ENCODE peak calls at places on chromosomes 5 and 9, in eight cellular contexts. One of them, this sample, is unnamed.

GRCh38 chr5:135434591-135435466 is 12.3 kb downstream of the DCANP1 start:
- DNase-seq in CD4-positive, CD25-positive, alpha-beta regulatory T cell: no peak
- DNase-seq in AG09319: no peak
- DNase-seq in KBM-7: no peak
- DNase-seq in fibroblast of the conjunctiva: no peak
- DNase-seq in OCI-LY7: no peak
- DNase-seq in Karpas-422: no peak
- DNase-seq in T-cell: no peak
- DNase-seq in this sample: no peak

GRCh38 chr9:33375238-33375840 is 27.0 kb downstream of the AQP7 start:
- DNase-seq in T-cell: peak
- DNase-seq in Karpas-422: no peak
- DNase-seq in fibroblast of the conjunctiva: no peak
- DNase-seq in AG09319: no peak
- DNase-seq in OCI-LY7: no peak
- DNase-seq in CD4-positive, CD25-positive, alpha-beta regulatory T cell: no peak
- DNase-seq in KBM-7: no peak
- DNase-seq in this sample: no peak

GRCh38 chr5:175582697-175583096 is 75.2 kb upstream of the HRH2 start:
- DNase-seq in T-cell: no peak
- DNase-seq in CD4-positive, CD25-positive, alpha-beta regulatory T cell: no peak
- DNase-seq in fibroblast of the conjunctiva: no peak
- DNase-seq in OCI-LY7: no peak
- DNase-seq in KBM-7: no peak
- DNase-seq in AG09319: no peak
- DNase-seq in Karpas-422: no peak
- DNase-seq in this sample: no peak

GRCh38 chr9:128764361-128764760 is 7.4 kb downstream of the ZER1 start:
- DNase-seq in T-cell: no peak
- DNase-seq in OCI-LY7: peak
- DNase-seq in CD4-positive, CD25-positive, alpha-beta regulatory T cell: no peak
- DNase-seq in AG09319: no peak
- DNase-seq in KBM-7: peak
- DNase-seq in Karpas-422: peak
- DNase-seq in fibroblast of the conjunctiva: no peak
- DNase-seq in this sample: no peak

GRCh38 chr9:116151966-116152381 is 1.6 kb upstream of the PAPPA start:
- DNase-seq in CD4-positive, CD25-positive, alpha-beta regulatory T cell: no peak
- DNase-seq in KBM-7: no peak
- DNase-seq in Karpas-422: no peak
- DNase-seq in OCI-LY7: no peak
- DNase-seq in T-cell: no peak
- DNase-seq in AG09319: no peak
- DNase-seq in fibroblast of the conjunctiva: peak
- DNase-seq in this sample: no peak

GRCh38 chr5:89277791-89278190 is 394.8 kb upstream of the MEF2C start:
- DNase-seq in CD4-positive, CD25-positive, alpha-beta regulatory T cell: no peak
- DNase-seq in T-cell: no peak
- DNase-seq in Karpas-422: no peak
- DNase-seq in KBM-7: no peak
- DNase-seq in OCI-LY7: no peak
- DNase-seq in fibroblast of the conjunctiva: no peak
- DNase-seq in AG09319: no peak
- DNase-seq in this sample: no peak

GRCh38 chr5:33761139-33761538 is 130.7 kb downstream of the ADAMTS12 start:
- DNase-seq in fibroblast of the conjunctiva: no peak
- DNase-seq in AG09319: no peak
- DNase-seq in CD4-positive, CD25-positive, alpha-beta regulatory T cell: no peak
- DNase-seq in T-cell: no peak
- DNase-seq in KBM-7: no peak
- DNase-seq in OCI-LY7: no peak
- DNase-seq in Karpas-422: no peak
- DNase-seq in this sample: no peak

GRCh38 chr5:32308951-32309350 is 3.8 kb downstream of the MTMR12 start:
- DNase-seq in fibroblast of the conjunctiva: no peak
- DNase-seq in OCI-LY7: no peak
- DNase-seq in CD4-positive, CD25-positive, alpha-beta regulatory T cell: no peak
- DNase-seq in KBM-7: no peak
- DNase-seq in T-cell: no peak
- DNase-seq in AG09319: no peak
- DNase-seq in Karpas-422: no peak
- DNase-seq in this sample: no peak

GRCh38 chr5:5409151-5409810 is 13.2 kb upstream of the ICE1 start:
- DNase-seq in AG09319: no peak
- DNase-seq in T-cell: no peak
- DNase-seq in Karpas-422: no peak
- DNase-seq in OCI-LY7: peak
- DNase-seq in fibroblast of the conjunctiva: no peak
- DNase-seq in KBM-7: peak
- DNase-seq in CD4-positive, CD25-positive, alpha-beta regulatory T cell: peak
- DNase-seq in this sample: no peak

GRCh38 chr5:124997186-124997893 is 250.9 kb upstream of the ZNF608 start:
- DNase-seq in OCI-LY7: no peak
- DNase-seq in CD4-positive, CD25-positive, alpha-beta regulatory T cell: no peak
- DNase-seq in T-cell: no peak
- DNase-seq in Karpas-422: no peak
- DNase-seq in AG09319: no peak
- DNase-seq in KBM-7: no peak
- DNase-seq in fibroblast of the conjunctiva: no peak
- DNase-seq in this sample: no peak

GRCh38 chr5:173307695-173308094 is 20.5 kb downstream of the STC2 start:
- DNase-seq in T-cell: no peak
- DNase-seq in AG09319: no peak
- DNase-seq in Karpas-422: no peak
- DNase-seq in fibroblast of the conjunctiva: no peak
- DNase-seq in KBM-7: no peak
- DNase-seq in CD4-positive, CD25-positive, alpha-beta regulatory T cell: no peak
- DNase-seq in OCI-LY7: no peak
- DNase-seq in this sample: no peak